ENCODE peak calls at places on chromosomes 16 and 17, in seven cellular contexts. C is HCT116, X is HepG2, B is H1, D is SK-N-SH, U is K562, Z is GM12878. Y is an unnamed sample.
A peak's percentile ranks its signal among the peaks of the same experiment; 100 is the strongest.

GRCh38 chr16:8869212-8869987 is 594 bp upstream of the CARHSP1 start:
- DNase-seq in C (no peak), X (peak; percentile 65), B (no peak), D (peak; percentile 78), U (peak; percentile 61), Z (no peak), Y (no peak)

GRCh38 chr17:59856859-59857794 is 35.6 kb downstream of the TUBD1 start:
- DNase-seq in C (no peak), X (no peak), B (no peak), D (no peak), U (no peak), Z (no peak), Y (no peak)

GRCh38 chr17:81329279-81329926 is 34.3 kb upstream of the SLC38A10 start:
- DNase-seq in C (peak; percentile 91), X (peak; percentile 79), B (peak; percentile 78), D (peak; percentile 91), U (peak; percentile 63), Z (no peak), Y (peak; percentile 98)

GRCh38 chr16:67481561-67482259 is 753 bp upstream of the ATP6V0D1 start:
- DNase-seq in C (no peak), X (peak; percentile 65), B (no peak), D (peak; percentile 47), U (no peak), Z (no peak), Y (no peak)

GRCh38 chr17:336110-337021 is 16.2 kb downstream of the RPH3AL start:
- DNase-seq in C (no peak), X (no peak), B (no peak), D (peak; percentile 62), U (no peak), Z (no peak), Y (no peak)

GRCh38 chr17:45964634-45965033 is 34.4 kb upstream of the STH start:
- DNase-seq in C (no peak), X (no peak), B (no peak), D (no peak), U (no peak), Z (no peak), Y (no peak)

GRCh38 chr17:44005527-44005864 is 1.1 kb downstream of the NAGS start:
- DNase-seq in C (no peak), X (no peak), B (peak; percentile 69), D (no peak), U (no peak), Z (no peak), Y (no peak)

GRCh38 chr17:46964315-46965265 is 14.5 kb downstream of the RPRML start:
- DNase-seq in C (no peak), X (no peak), B (peak; percentile 66), D (no peak), U (peak; percentile 44), Z (no peak), Y (peak; percentile 65)

GRCh38 chr16:14510939-14511797 is 118.9 kb downstream of the PARN start:
- DNase-seq in C (no peak), X (peak; percentile 99), B (no peak), D (no peak), U (no peak), Z (no peak), Y (no peak)

GRCh38 chr16:87375426-87376135 is 8.0 kb downstream of the FBXO31 start:
- DNase-seq in C (no peak), X (no peak), B (no peak), D (no peak), U (no peak), Z (no peak), Y (no peak)

GRCh38 chr16:27639588-27640276 is 89.8 kb downstream of the KATNIP start:
- DNase-seq in C (peak; percentile 21), X (peak; percentile 58), B (peak; percentile 55), D (peak; percentile 83), U (peak; percentile 70), Z (peak; percentile 2), Y (peak; percentile 59)

GRCh38 chr17:82838386-82839063 is 1.3 kb downstream of the ZNF750 start:
- DNase-seq in C (no peak), X (peak; percentile 88), B (no peak), D (no peak), U (no peak), Z (no peak), Y (peak; percentile 33)

GRCh38 chr17:48299760-48300159 is 130.3 kb downstream of the SKAP1 start:
- DNase-seq in C (no peak), X (no peak), B (no peak), D (no peak), U (no peak), Z (peak; percentile 57), Y (no peak)
- TF ChIP-seq JUND in C (no peak), X (no peak), B (no peak), D (no peak), U (no peak), Z (no peak), Y (no peak)

DNA sequence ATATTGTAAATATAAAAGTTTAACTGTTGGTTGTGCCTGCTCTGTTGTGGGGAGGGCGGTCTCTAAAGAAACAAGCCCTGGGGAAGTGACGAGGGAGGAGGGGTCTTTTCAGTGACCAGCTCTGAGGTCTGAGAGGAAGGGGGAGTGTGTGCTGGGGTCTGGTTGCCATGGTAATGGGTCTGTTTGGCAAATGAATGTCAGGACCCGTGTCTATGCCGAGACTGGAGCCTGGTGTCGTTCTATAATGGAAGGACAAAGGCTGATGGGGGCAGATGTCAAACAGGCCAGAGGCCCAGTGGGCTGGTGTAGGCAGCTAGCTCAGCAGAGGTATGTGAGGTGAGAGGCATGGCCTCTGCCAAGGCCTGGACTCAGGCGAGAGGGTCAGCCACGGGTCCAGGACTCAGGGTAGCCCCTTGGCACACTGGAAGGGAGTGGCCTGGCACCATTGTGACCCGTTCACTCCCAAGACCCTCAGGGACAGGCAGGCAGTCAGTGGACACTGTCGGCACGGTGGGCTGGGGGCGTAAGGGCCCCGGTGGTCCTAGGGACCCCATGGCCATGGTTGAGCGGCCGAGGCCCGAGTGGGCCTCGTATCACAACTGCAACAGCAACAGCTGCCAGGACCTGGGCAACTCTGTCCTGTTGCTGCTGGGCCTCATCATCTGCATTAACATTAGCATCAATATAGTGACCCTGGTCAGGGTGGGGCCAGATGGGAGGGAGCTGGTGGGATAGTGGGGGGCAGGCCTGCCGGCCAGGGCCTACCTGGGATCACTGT is at the start of gene SPEM1:
- DNase-seq in C (no peak), X (no peak), B (no peak), D (peak; percentile 71), U (no peak), Z (no peak), Y (no peak)
- TF ChIP-seq JUND in C (no peak), X (no peak), B (no peak), D (no peak), U (no peak), Z (no peak), Y (no peak)

DNA sequence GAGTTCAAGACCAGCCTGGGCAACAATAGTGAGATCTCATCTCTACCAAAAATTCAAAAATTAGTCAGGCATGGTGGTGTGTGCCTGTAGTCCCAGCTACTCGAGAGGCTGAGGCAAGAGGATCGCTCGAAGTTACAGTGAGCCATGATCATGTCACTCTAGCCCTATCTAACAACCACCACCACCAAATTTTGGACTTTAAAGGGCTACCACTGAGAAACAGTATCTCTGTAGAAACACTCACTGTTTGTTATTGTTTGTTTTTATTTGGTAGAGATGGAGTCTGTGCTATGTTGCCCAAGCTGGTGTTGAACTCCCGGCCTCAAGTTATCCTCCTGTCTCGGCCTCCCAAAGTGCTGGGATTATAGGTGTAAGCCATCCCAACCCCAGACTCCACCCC is 1.3 kb upstream of the UBALD2 start:
- DNase-seq in C (no peak), X (no peak), B (no peak), D (no peak), U (no peak), Z (no peak), Y (no peak)
- TF ChIP-seq JUND in C (no peak), X (no peak), B (no peak), D (no peak), U (no peak), Z (no peak), Y (no peak)

GRCh38 chr17:16025202-16025601 is 25.6 kb downstream of the TTC19 start:
- DNase-seq in C (no peak), X (no peak), B (no peak), D (no peak), U (no peak), Z (no peak), Y (no peak)

GRCh38 chr17:16023881-16024280 is 24.3 kb downstream of the TTC19 start:
- DNase-seq in C (no peak), X (no peak), B (no peak), D (no peak), U (no peak), Z (no peak), Y (no peak)

GRCh38 chr17:16026895-16027294 is 27.3 kb downstream of the TTC19 start:
- DNase-seq in C (no peak), X (no peak), B (no peak), D (no peak), U (no peak), Z (no peak), Y (no peak)

GRCh38 chr17:16033729-16034349 is 34.2 kb downstream of the TTC19 start:
- DNase-seq in C (no peak), X (no peak), B (no peak), D (no peak), U (no peak), Z (no peak), Y (no peak)

DNA sequence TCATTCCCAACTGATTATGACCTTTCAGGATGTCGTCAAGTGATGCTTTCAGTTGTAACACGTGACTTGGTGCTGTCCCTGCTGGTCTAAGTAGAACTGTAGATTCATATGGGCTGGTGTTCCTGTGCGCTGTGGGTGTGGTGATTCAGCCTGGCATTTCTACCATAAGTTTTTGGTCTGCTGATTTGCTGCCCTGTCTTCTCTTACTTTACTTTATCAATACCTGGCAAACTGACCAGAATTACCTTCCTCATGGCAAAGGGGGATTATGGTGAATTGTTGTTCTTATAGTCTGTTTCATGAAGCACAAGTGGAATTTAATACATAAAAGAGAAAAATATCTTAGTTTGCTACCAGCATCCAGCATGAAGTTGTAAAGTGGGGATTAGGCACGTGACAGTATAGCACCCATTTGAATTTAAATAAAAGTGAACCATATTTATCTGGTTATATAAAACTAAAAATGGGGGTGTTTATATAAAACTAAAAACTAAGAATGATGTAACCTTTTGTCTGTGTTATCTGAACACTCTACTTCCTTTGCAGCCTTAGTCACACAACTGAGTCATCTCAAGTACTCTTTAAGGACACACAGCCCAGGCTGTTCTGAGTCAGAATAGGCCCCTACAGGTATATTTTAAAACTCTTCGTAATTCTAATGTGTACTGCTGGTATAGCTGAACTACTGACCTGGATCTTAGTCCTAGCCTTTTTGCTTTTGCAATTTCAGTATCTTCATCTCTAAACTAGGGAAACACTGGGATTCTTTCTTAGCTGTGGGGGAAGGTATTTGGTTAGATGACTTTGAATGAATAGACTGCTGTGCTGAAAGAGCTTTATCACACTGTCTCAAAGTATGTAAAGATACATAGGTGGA is 28.3 kb downstream of the TTC19 start:
- DNase-seq in C (peak; percentile 85), X (peak; percentile 48), B (no peak), D (no peak), U (peak; percentile 63), Z (peak; percentile 19), Y (no peak)
- TF ChIP-seq JUND in C (peak; percentile 91), X (no peak), B (no peak), D (peak; percentile 94), U (peak; percentile 92), Z (no peak), Y (no peak)